ENCODE peak calls at places on chromosomes 1 and 21, in nine cellular contexts. Q is tibial artery; N is epithelial cell of esophagus; Z is fibroblast of lung; K is naive thymus-derived CD8-positive, alpha-beta T cell; L is mucosa of gallbladder; X is progenitor cell of endocrine pancreas; B is uterus; D is HL-60. R is an unnamed sample.

GRCh38 chr1:39003464-39003752 is 12.3 kb downstream of the AKIRIN1 start:
- DNase-seq in Q (no peak), N (no peak), Z (no peak), K (no peak), L (no peak), X (no peak), B (no peak), D (no peak), R (no peak)

GRCh38 chr1:86860020-86860419 is 53.9 kb downstream of the SELENOF start:
- DNase-seq in Q (no peak), N (no peak), Z (no peak), K (no peak), L (no peak), X (no peak), B (no peak), D (no peak), R (no peak)

GRCh38 chr1:64574301-64574700 is 104.4 kb downstream of the CACHD1 start:
- DNase-seq in Q (no peak), N (peak), Z (no peak), K (no peak), L (no peak), X (no peak), B (no peak), D (no peak), R (no peak)

GRCh38 chr1:87956766-87957165 is 628.1 kb downstream of the LMO4 start:
- DNase-seq in Q (no peak), N (no peak), Z (peak), K (no peak), L (no peak), X (no peak), B (no peak), D (no peak), R (no peak)

GRCh38 chr1:7621334-7622219 is 149.5 kb upstream of the VAMP3 start:
- DNase-seq in Q (no peak), N (no peak), Z (peak), K (no peak), L (peak), X (no peak), B (no peak), D (no peak), R (no peak)

GRCh38 chr21:32279377-32279680 is 480 bp upstream of the MIS18A start:
- DNase-seq in Q (no peak), N (no peak), Z (no peak), K (no peak), L (no peak), X (no peak), B (no peak), D (no peak), R (no peak)

GRCh38 chr1:177567393-177567792 is 396.6 kb downstream of the BRINP2 start:
- DNase-seq in Q (no peak), N (peak), Z (no peak), K (no peak), L (no peak), X (no peak), B (no peak), D (no peak), R (peak)

GRCh38 chr21:32207096-32207716 is 71.6 kb downstream of the MIS18A start:
- DNase-seq in Q (no peak), N (no peak), Z (no peak), K (no peak), L (no peak), X (no peak), B (no peak), D (no peak), R (no peak)

GRCh38 chr1:211894312-211894711 is 63.7 kb upstream of the LPGAT1 start:
- DNase-seq in Q (no peak), N (no peak), Z (no peak), K (no peak), L (no peak), X (no peak), B (no peak), D (no peak), R (no peak)

GRCh38 chr1:16129921-16130543 is 25.8 kb downstream of the EPHA2 start:
- DNase-seq in Q (no peak), N (no peak), Z (no peak), K (no peak), L (no peak), X (no peak), B (no peak), D (no peak), R (no peak)

R was measured in retina.